ENCODE peak calls at places on chromosomes 13 and 19, in five cellular contexts. R is heart left ventricle, D is uterus, Q is Panc1, H is body of pancreas. U is an unnamed sample.
A peak's percentile ranks its signal among the peaks of the same experiment; 100 is the strongest.

GRCh38 chr13:84609716-84610115 is 727.4 kb upstream of the SLITRK1 start:
- DNase-seq in Q (no peak), H (no peak), R (no peak), D (no peak), U (peak; percentile 66)

GRCh38 chr19:38624822-38625221 is 5.8 kb downstream of the EIF3K start:
- DNase-seq in D (no peak), R (no peak), Q (no peak), H (no peak), U (no peak)

GRCh38 chr13:113651511-113652403 is 6.2 kb downstream of the ATP4B start:
- DNase-seq in R (peak; percentile 16), D (peak; percentile 5), Q (no peak), H (peak; percentile 10), U (no peak)

GRCh38 chr13:113854238-113855011 is 9.5 kb downstream of the GAS6 start:
- DNase-seq in D (peak; percentile 13), H (peak; percentile 16), R (peak; percentile 63), Q (no peak), U (no peak)

GRCh38 chr19:47618771-47619170 is 9.8 kb downstream of the BICRA start:
- DNase-seq in H (peak; percentile 42), R (peak; percentile 78), Q (no peak), D (peak; percentile 55), U (no peak)

GRCh38 chr13:71587778-71588177 is 279.2 kb downstream of the DACH1 start:
- DNase-seq in D (no peak), H (no peak), Q (no peak), R (no peak), U (no peak)

GRCh38 chr19:46838160-46838559 is 12.5 kb downstream of the AP2S1 start:
- DNase-seq in R (no peak), H (no peak), Q (no peak), D (no peak), U (no peak)

GRCh38 chr13:25292301-25292700 is 5.0 kb upstream of the MTMR6 start:
- DNase-seq in R (no peak), Q (no peak), H (no peak), D (no peak), U (peak; percentile 34)

GRCh38 chr13:110137677-110138008 is 169.3 kb downstream of the COL4A1 start:
- DNase-seq in H (peak; percentile 64), D (no peak), Q (no peak), R (peak; percentile 64), U (peak; percentile 26)

GRCh38 chr13:76828316-76828741 is 57.9 kb downstream of the KCTD12 start:
- DNase-seq in H (no peak), R (no peak), Q (no peak), D (no peak), U (no peak)

GRCh38 chr13:74316531-74316930 is 182.3 kb upstream of the KLF12 start:
- DNase-seq in R (no peak), H (no peak), Q (no peak), D (no peak), U (no peak)

GRCh38 chr19:21482863-21483276 is 22.5 kb upstream of the ZNF429 start:
- DNase-seq in D (peak; percentile 64), Q (no peak), R (peak; percentile 62), H (peak; percentile 69), U (no peak)

GRCh38 chr19:39463403-39463802 is 17.2 kb upstream of the TIMM50 start:
- DNase-seq in D (no peak), Q (no peak), H (no peak), R (no peak), U (no peak)

GRCh38 chr13:113337976-113338375 is 26.0 kb downstream of the GRTP1 start:
- DNase-seq in H (no peak), Q (no peak), R (no peak), D (no peak), U (no peak)

GRCh38 chr19:29771708-29772415 is 39.9 kb upstream of the CCNE1 start:
- DNase-seq in Q (peak; percentile 28), D (no peak), H (peak; percentile 63), R (peak; percentile 39), U (peak; percentile 9)

GRCh38 chr19:42198676-42199439 is 18.6 kb downstream of the DEDD2 start:
- DNase-seq in D (no peak), H (no peak), Q (no peak), R (no peak), U (no peak)

GRCh38 chr13:69565334-69565733 is 542.3 kb upstream of the ATXN8OS start:
- DNase-seq in H (no peak), R (no peak), Q (no peak), D (no peak), U (peak; percentile 70)

GRCh38 chr19:15913830-15914229 is 16.0 kb upstream of the CYP4F2 start:
- DNase-seq in D (no peak), H (no peak), R (no peak), Q (no peak), U (no peak)

GRCh38 chr13:34678154-34678553 is 263.9 kb upstream of the NBEA start:
- DNase-seq in R (no peak), D (no peak), H (no peak), Q (peak; percentile 2), U (no peak)

GRCh38 chr19:33808399-33808798 is 11.7 kb downstream of the KCTD15 start:
- DNase-seq in R (no peak), H (no peak), Q (no peak), D (no peak), U (no peak)
- TF ChIP-seq CTCF in R (no peak), H (no peak), Q (no peak), D (no peak), U (no peak)

GRCh38 chr19:41083516-41083915 is 4.7 kb upstream of the CYP2A13 start:
- DNase-seq in Q (no peak), D (no peak), R (no peak), H (no peak), U (no peak)

GRCh38 chr19:41085748-41086415 is 2.4 kb upstream of the CYP2A13 start:
- DNase-seq in D (no peak), R (no peak), H (no peak), Q (no peak), U (no peak)

GRCh38 chr19:41089955-41090354 is 1.7 kb downstream of the CYP2A13 start:
- DNase-seq in R (no peak), D (no peak), Q (no peak), H (no peak), U (no peak)

DNA sequence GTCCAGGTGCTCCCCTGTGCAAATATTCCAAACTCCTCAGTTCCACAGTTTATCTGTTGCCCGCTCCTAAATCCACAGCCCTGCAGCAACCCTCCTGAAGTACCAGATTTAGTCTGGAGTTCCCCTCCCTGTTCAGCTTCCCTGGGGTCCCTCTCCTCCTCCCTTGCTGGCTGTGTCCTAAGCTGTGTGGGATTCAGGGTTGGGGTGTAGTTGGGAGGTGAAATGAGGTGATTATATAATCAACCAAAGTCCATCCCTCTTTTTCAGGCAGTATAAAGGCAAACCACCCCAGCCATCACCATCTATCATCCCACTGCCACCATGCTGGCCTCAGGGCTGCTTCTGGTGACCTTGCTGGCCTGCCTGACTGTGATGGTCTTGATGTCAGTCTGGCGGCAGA is at the start of gene CYP2A13:
- DNase-seq in R (no peak), H (no peak), D (no peak), Q (no peak), U (no peak)
- H3K27me3 ChIP-seq in R (peaks cover 34% of the 10 kb centered on the region), H (no peaks in the 10 kb centered on the region), D (no peaks in the 10 kb centered on the region), Q (no peaks in the 10 kb centered on the region), U (peaks cover 11% of the 10 kb centered on the region)

GRCh38 chr19:14449321-14449720 is 16.2 kb downstream of the PKN1 start:
- DNase-seq in Q (no peak), D (no peak), R (no peak), H (no peak), U (no peak)
- H3K36me3 ChIP-seq in Q (peaks cover 7% of the 10 kb centered on the region), D (no peaks in the 10 kb centered on the region), R (peaks cover 97% of the 10 kb centered on the region), H (peaks cover 32% of the 10 kb centered on the region), U (peaks cover 10% of the 10 kb centered on the region)

GRCh38 chr19:313988-314815 is 23.0 kb upstream of the PLPP2 start:
- DNase-seq in H (no peak), D (peak; percentile 11), Q (no peak), R (no peak), U (no peak)

GRCh38 chr19:318509-318774 is 26.2 kb downstream of the MIER2 start:
- DNase-seq in Q (no peak), D (no peak), H (no peak), R (no peak), U (no peak)

GRCh38 chr19:315811-316210 is 24.6 kb upstream of the PLPP2 start:
- DNase-seq in H (no peak), D (no peak), Q (no peak), R (no peak), U (no peak)

GRCh38 chr19:313169-313987 is 22.2 kb upstream of the PLPP2 start:
- DNase-seq in Q (no peak), R (no peak), D (no peak), H (no peak), U (no peak)

GRCh38 chr19:317710-318508 is 26.7 kb downstream of the MIER2 start:
- DNase-seq in Q (no peak), D (no peak), R (no peak), H (no peak), U (no peak)
- TF ChIP-seq CTCF in Q (no peak), D (no peak), R (no peak), H (no peak), U (no peak)

GRCh38 chr13:27925220-27925991 is 5.6 kb downstream of the PDX1 start:
- DNase-seq in Q (no peak), D (no peak), H (no peak), R (no peak), U (no peak)

GRCh38 chr13:27921961-27922910 is 2.4 kb downstream of the PDX1 start:
- DNase-seq in Q (no peak), H (no peak), R (no peak), D (no peak), U (no peak)

GRCh38 chr13:27924529-27925141 is 4.8 kb downstream of the PDX1 start:
- DNase-seq in D (no peak), H (no peak), R (no peak), Q (no peak), U (no peak)

GRCh38 chr13:27922974-27923612 is 3.3 kb downstream of the PDX1 start:
- DNase-seq in H (peak; percentile 22), D (no peak), Q (no peak), R (no peak), U (no peak)

DNA sequence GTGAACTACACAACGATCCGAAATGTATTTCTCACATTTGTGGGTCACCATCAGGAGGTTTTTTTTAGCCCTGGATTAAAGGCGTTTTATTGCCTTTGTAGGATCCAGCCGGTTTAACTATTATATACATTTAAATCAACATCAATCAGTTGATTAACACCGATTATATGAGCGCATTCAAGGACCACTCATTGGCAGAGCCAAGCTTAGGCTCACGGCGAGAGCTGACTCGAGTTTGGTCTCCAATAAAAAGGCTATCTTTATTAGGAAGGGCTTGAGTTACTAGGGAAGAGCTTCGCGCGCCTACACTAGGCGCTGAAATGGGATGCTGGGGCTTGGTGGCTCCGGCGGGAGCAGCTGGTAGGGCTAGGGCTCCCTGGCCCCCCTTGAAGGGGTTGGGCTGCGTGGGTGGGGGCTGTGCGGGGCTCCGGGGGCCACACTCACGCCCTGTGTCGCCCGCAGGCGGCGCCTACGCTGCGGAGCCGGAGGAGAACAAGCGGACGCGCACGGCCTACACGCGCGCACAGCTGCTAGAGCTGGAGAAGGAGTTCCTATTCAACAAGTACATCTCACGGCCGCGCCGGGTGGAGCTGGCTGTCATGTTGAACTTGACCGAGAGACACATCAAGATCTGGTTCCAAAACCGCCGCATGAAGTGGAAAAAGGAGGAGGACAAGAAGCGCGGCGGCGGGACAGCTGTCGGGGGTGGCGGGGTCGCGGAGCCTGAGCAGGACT is 4.2 kb downstream of the PDX1 start:
- DNase-seq in D (no peak), H (peak; percentile 44), Q (no peak), R (no peak), U (no peak)
- H3K27me3 ChIP-seq in D (peaks cover 8% of the 10 kb centered on the region), H (no peaks in the 10 kb centered on the region), Q (no peaks in the 10 kb centered on the region), R (peaks cover 98% of the 10 kb centered on the region), U (peaks cover 95% of the 10 kb centered on the region)